ENCODE peak calls at places on chromosomes 16 and 17, in seven cellular contexts. N is SK-N-SH, Z is sigmoid colon, U is HepG2, Q is suprapubic skin, T is HL-60, L is HCT116. K is an unnamed sample.
A peak's percentile ranks its signal among the peaks of the same experiment; 100 is the strongest.

GRCh38 chr16:58345574-58346354 is 46.5 kb upstream of the GINS3 start:
- DNase-seq in Q (no peak), N (no peak), Z (no peak), T (no peak), U (no peak), L (no peak), K (no peak)

GRCh38 chr16:71709231-71709781 is 15.2 kb downstream of the PHLPP2 start:
- DNase-seq in N (no peak), L (no peak), Q (no peak), T (no peak), U (no peak), Z (no peak), K (no peak)

GRCh38 chr17:78347453-78347852 is 12.4 kb downstream of the SOCS3 start:
- DNase-seq in L (no peak), U (no peak), N (no peak), T (no peak), Z (no peak), Q (no peak), K (no peak)

GRCh38 chr17:68378202-68379149 is 78.8 kb downstream of the WIPI1 start:
- DNase-seq in L (peak; percentile 63), Z (peak; percentile 98), U (peak; percentile 100), T (peak; percentile 72), N (peak; percentile 26), Q (peak; percentile 98), K (peak; percentile 90)

GRCh38 chr17:60577147-60577925 is 22.7 kb upstream of the PPM1D start:
- DNase-seq in T (peak; percentile 53), Z (peak; percentile 74), U (peak; percentile 17), Q (no peak), L (no peak), N (peak; percentile 33), K (peak; percentile 45)

GRCh38 chr17:8126306-8127066 is 2.6 kb upstream of the HES7 start:
- DNase-seq in Q (no peak), Z (no peak), U (no peak), L (no peak), T (no peak), N (peak; percentile 84), K (peak; percentile 56)

GRCh38 chr17:73342549-73343167 is 30.9 kb upstream of the CDC42EP4 start:
- DNase-seq in Z (no peak), U (no peak), L (no peak), T (no peak), Q (no peak), N (no peak), K (no peak)

GRCh38 chr17:4854181-4854681 is 21.1 kb downstream of the MINK1 start:
- DNase-seq in L (no peak), N (no peak), U (peak; percentile 23), T (no peak), Z (no peak), Q (no peak), K (peak; percentile 83)

GRCh38 chr16:69166221-69166833 is 20.6 kb upstream of the SNTB2 start:
- DNase-seq in Q (no peak), Z (peak; percentile 26), N (no peak), L (no peak), U (no peak), T (no peak), K (no peak)

GRCh38 chr16:57690782-57691471 is 3.7 kb upstream of the DRC7 start:
- DNase-seq in Z (peak; percentile 36), N (no peak), Q (peak; percentile 3), T (peak; percentile 28), U (no peak), L (no peak), K (no peak)

GRCh38 chr16:13322357-13322756 is 421.0 kb downstream of the SHISA9 start:
- DNase-seq in N (no peak), L (no peak), T (no peak), U (no peak), Z (no peak), Q (no peak), K (no peak)

GRCh38 chr16:11796227-11797165 is 562 bp downstream of the ZC3H7A start:
- DNase-seq in Z (peak; percentile 87), U (peak; percentile 60), T (peak; percentile 15), L (no peak), Q (peak; percentile 80), N (peak; percentile 86), K (peak; percentile 62)

GRCh38 chr17:27489045-27489715 is 32.9 kb downstream of the KSR1 start:
- DNase-seq in T (peak; percentile 71), N (no peak), L (no peak), Q (peak; percentile 93), U (no peak), Z (peak; percentile 87), K (peak; percentile 81)

DNA sequence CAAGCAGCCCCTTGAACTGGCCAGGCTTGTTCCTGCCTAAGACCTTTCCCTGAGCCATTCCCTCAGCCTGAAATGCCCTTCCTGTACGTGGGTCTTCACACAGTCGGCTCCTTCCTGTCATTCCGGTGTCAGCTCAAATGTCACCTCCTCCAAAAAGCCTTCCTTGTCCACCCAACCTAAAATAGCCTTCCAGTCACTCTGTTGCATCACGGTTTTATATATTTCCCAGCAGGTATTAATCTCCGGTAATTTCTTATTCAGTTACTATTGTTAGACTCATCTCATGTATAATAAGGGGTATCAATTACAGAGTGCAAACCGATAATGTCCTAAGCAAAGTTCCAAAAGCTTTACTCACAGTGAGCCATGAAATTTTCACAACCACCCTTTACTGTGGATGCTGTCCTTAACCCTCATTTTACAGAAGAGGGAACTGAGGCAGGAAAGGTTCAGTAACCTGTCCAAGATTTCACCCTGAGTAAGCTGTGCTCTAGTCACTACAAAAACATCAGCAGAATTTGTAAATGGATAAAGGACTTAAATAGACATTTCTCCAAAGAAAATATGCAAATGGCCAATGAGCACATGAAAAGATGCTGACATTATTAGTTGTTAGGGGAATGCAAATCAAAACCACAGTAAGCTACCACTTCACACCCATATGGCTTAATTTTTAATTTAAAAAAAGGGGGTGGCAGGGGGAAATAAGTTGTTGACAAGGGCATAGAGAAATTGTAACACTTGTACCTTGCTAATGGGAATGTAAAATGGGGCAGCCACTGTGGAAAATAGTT is 51.6 kb downstream of the C17orf67 start:
- DNase-seq in L (no peak), U (no peak), T (no peak), N (no peak), Q (no peak), Z (no peak), K (no peak)
- H3K27me3 ChIP-seq in L (peaks cover 5% of the 10 kb centered on the region), U (no peaks in the 10 kb centered on the region), T (no peaks in the 10 kb centered on the region), N (no peaks in the 10 kb centered on the region), Q (peaks cover under 1% of the 10 kb centered on the region), Z (peaks cover 34% of the 10 kb centered on the region), K (no peaks in the 10 kb centered on the region)

DNA sequence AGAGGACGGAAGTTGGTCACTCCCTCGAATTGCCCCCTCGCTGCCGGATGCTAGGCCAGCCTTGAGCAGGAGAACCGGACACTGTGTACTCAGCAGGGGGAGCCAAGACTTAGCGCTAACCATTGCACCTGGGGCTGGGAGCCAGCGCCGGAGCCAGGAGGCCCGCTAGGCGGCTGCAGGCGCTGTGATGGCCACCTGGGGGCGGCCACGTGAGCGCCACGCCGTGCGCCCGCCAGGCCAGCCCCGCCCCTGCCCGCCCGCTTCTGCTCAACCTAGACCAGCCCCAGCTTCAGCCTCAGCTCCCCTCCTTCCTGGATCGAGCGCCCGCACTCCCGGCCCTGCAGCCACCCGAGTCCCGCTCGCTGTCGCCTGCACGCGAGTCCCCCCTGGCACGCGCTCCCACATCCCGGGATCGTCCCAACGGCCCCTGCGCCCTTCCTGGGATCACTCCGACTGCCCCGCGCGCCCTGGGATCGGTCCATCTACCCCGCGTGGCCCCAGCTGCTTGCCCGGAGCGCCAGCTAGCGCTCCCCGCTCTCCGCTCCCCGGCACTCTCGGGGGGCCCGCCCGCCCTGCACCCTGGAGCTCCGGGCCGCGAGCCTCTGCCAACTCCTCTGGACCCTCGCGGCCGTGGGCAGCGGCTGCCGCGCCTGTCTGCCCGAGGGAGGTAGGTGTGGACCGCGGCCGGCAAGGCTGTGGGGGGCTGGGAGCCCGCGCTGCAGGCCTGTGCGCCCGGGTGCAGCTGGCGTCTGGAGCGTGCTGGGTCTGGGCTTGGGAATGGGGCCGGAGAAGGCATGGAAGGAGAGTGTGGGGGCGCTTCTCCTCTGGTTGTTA is at the start of gene EEF2K:
- DNase-seq in T (peak; percentile 95), U (peak; percentile 93), L (peak; percentile 95), Q (peak; percentile 95), N (peak; percentile 96), Z (peak; percentile 98), K (peak; percentile 94)
- TF ChIP-seq POLR2AphosphoS5 in T (peak; percentile 52), U (peak; percentile 88), L (peak; percentile 89), Q (peak; percentile 93), N (no peak), Z (peak; percentile 80), K (peak; percentile 88)

DNA sequence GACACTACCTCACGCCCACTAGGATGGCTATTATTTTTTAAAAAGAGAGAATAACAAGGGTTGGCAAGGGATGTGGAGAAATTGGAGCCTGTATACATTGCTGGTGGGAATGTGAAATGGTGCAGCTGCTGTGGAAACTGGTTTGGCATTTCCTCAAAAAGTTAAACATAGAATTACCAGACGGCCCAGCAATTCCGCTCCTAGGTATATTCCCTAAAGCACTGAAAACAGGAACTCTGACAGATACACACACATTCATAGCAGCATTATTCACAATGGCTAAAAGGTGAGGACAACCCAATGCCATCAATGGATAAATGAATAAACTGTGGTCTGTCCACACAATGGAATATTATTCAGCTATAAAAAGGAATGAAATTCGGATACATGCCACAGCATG is 60.3 kb upstream of the CBX4 start:
- DNase-seq in T (no peak), Z (no peak), N (no peak), U (no peak), Q (no peak), L (no peak), K (no peak)
- H3K27me3 ChIP-seq in T (peaks cover 2% of the 10 kb centered on the region), Z (peaks cover 1% of the 10 kb centered on the region), N (peaks cover 33% of the 10 kb centered on the region), U (peaks cover 7% of the 10 kb centered on the region), Q (peaks cover 45% of the 10 kb centered on the region), L (peaks cover 4% of the 10 kb centered on the region), K (no peaks in the 10 kb centered on the region)

GRCh38 chr17:41692722-41693521 is 4.2 kb downstream of the EIF1 start:
- DNase-seq in T (no peak), Z (no peak), L (no peak), Q (no peak), U (no peak), N (no peak), K (no peak)
- TF ChIP-seq POLR2AphosphoS5 in T (peak; percentile 42), Z (peak; percentile 31), L (peak; percentile 14), Q (no peak), U (peak; percentile 49), N (no peak), K (no peak)

K was measured in prostate gland.